ENCODE peak calls at places on chromosomes 4 and X, in seven cellular contexts. Q is fibroblast of pulmonary artery, D is Peyer's patch, O is lung, W is hepatocyte, V is tibial artery, G is adrenal gland. M is an unnamed sample.

GRCh38 chrX:69366183-69366582 is 137.9 kb upstream of the NALF2 start:
- DNase-seq in Q (no peak), D (no peak), O (no peak), W (no peak), V (no peak), G (no peak), M (no peak)

GRCh38 chr4:163395055-163395454 is 51.4 kb downstream of the NPY5R start:
- DNase-seq in Q (peak; percentile 79), D (no peak), O (no peak), W (no peak), V (no peak), G (no peak), M (peak; percentile 76)

GRCh38 chr4:35772291-35772690 is 472.0 kb downstream of the ARAP2 start:
- DNase-seq in Q (peak; percentile 3), D (no peak), O (no peak), W (no peak), V (no peak), G (no peak), M (no peak)

GRCh38 chr4:13990596-13991589 is 363.4 kb upstream of the BOD1L1 start:
- DNase-seq in Q (peak; percentile 44), D (no peak), O (no peak), W (peak; percentile 77), V (no peak), G (peak; percentile 92), M (peak; percentile 61)

GRCh38 chr4:75542824-75543223 is 13.0 kb upstream of the ODAPH start:
- DNase-seq in Q (peak; percentile 27), D (no peak), O (no peak), W (peak; percentile 17), V (no peak), G (no peak), M (peak; percentile 86)

GRCh38 chrX:134431894-134432293 is 28.1 kb upstream of the HPRT1 start:
- DNase-seq in Q (peak; percentile 58), D (no peak), O (no peak), W (no peak), V (no peak), G (no peak), M (peak; percentile 38)

GRCh38 chrX:84907324-84907946 is 96.2 kb upstream of the APOOL start:
- DNase-seq in Q (peak; percentile 10), D (no peak), O (no peak), W (peak; percentile 25), V (no peak), G (no peak), M (no peak)

GRCh38 chrX:84475596-84475995 is 26.7 kb downstream of the HDX start:
- DNase-seq in Q (no peak), D (no peak), O (no peak), W (no peak), V (no peak), G (no peak), M (no peak)

GRCh38 chrX:153365670-153366069 is 31.7 kb downstream of the ZNF275 start:
- DNase-seq in Q (no peak), D (no peak), O (no peak), W (no peak), V (no peak), G (no peak), M (no peak)

GRCh38 chr4:22099896-22100295 is 151.3 kb upstream of the KCNIP4 start:
- DNase-seq in Q (peak; percentile 24), D (no peak), O (no peak), W (no peak), V (no peak), G (no peak), M (peak; percentile 51)

GRCh38 chrX:139202742-139203410 is 327.7 kb upstream of the F9 start:
- DNase-seq in Q (no peak), D (no peak), O (no peak), W (peak; percentile 20), V (no peak), G (no peak), M (no peak)

GRCh38 chrX:49932786-49933185 is 10.4 kb downstream of the CLCN5 start:
- DNase-seq in Q (no peak), D (no peak), O (no peak), W (no peak), V (no peak), G (no peak), M (no peak)
- H3K4me3 ChIP-seq in Q (no peak overlapping the region), D (no peak overlapping the region), O (no peak overlapping the region), W (no peak overlapping the region), V (no peak overlapping the region), G (no peak overlapping the region), M (no peak overlapping the region)

GRCh38 chr4:184765473-184766346 is 31.8 kb upstream of the CENPU start:
- DNase-seq in Q (no peak), D (no peak), O (no peak), W (no peak), V (peak; percentile 49), G (no peak), M (no peak)
- TF ChIP-seq CTCF in Q (no peak), D (no peak), O (no peak), W (no peak), V (no peak), G (no peak), M (peak; percentile 2)

GRCh38 chr4:108622022-108622421 is 1.6 kb downstream of the RPL34 start:
- DNase-seq in Q (no peak), D (no peak), O (no peak), W (no peak), V (no peak), G (no peak), M (no peak)
- H3K4me3 ChIP-seq in Q (peak overlapping the region; percentile 75), D (no peak overlapping the region), O (no peak overlapping the region), W (no peak overlapping the region), V (no peak overlapping the region), G (no peak overlapping the region), M (peak overlapping the region; percentile 71)

GRCh38 chrX:149881081-149881711 is at the start of gene MAGEA8:
- DNase-seq in Q (no peak), D (no peak), O (no peak), W (no peak), V (no peak), G (no peak), M (no peak)
- TF ChIP-seq CTCF in Q (no peak), D (no peak), O (no peak), W (no peak), V (no peak), G (no peak), M (no peak)

GRCh38 chr4:102403115-102403514 is 57.8 kb upstream of the SLC39A8 start:
- DNase-seq in Q (no peak), D (no peak), O (no peak), W (no peak), V (no peak), G (no peak), M (no peak)
- H3K4me3 ChIP-seq in Q (no peak overlapping the region), D (no peak overlapping the region), O (no peak overlapping the region), W (no peak overlapping the region), V (no peak overlapping the region), G (no peak overlapping the region), M (no peak overlapping the region)

GRCh38 chrX:56788717-56789122 is 59.7 kb downstream of the NBDY start:
- DNase-seq in Q (peak; percentile 32), D (peak; percentile 64), O (no peak), W (no peak), V (no peak), G (no peak), M (no peak)
- TF ChIP-seq CTCF in Q (peak; percentile 7), D (no peak), O (peak; percentile 68), W (no peak), V (peak; percentile 17), G (no peak), M (no peak)

GRCh38 chr4:103948244-103949018 is 228.6 kb upstream of the TACR3 start:
- DNase-seq in Q (no peak), D (no peak), O (no peak), W (no peak), V (no peak), G (no peak), M (no peak)
- H3K4me3 ChIP-seq in Q (no peak overlapping the region), D (no peak overlapping the region), O (no peak overlapping the region), W (no peak overlapping the region), V (no peak overlapping the region), G (no peak overlapping the region), M (no peak overlapping the region)

DNA sequence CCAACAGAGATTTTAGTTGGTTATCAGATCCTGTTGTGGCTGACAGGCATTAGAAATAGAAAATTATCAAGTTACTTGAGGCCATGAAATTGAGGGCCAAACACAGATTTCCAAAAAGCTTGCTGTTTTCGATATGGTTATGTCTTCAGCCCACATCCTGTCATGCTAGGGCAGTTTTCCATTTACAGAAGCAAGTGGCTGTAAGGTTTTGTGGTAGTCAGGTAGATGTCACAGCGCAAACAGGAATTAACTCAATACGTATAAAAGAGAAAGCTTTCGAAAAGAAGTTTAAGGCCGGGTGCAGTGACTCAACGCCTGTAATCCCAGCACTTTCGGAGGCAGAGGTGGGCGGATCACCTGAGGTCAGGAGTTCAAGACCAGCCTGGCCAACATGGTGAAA is 104.6 kb downstream of the DMD start:
- DNase-seq in Q (no peak), D (no peak), O (no peak), W (no peak), V (no peak), G (no peak), M (no peak)
- TF ChIP-seq CTCF in Q (no peak), D (no peak), O (no peak), W (no peak), V (no peak), G (no peak), M (no peak)

GRCh38 chr4:130563891-130564418 is 1468.0 kb downstream of the C4orf33 start:
- DNase-seq in Q (no peak), D (no peak), O (no peak), W (no peak), V (no peak), G (no peak), M (no peak)
- H3K4me3 ChIP-seq in Q (peak overlapping the region; percentile 44), D (no peak overlapping the region), O (no peak overlapping the region), W (peak overlapping the region; percentile 8), V (peak overlapping the region; percentile 31), G (no peak overlapping the region), M (peak overlapping the region; percentile 47)